ENCODE peak calls at places on chromosomes 2 and 18, in seven cellular contexts. One of them, this sample, is unnamed.

GRCh38 chr2:233728723-233729301 is at the start of gene UGT1A3:
- DNase-seq in brain microvascular endothelial cell: no peak
- DNase-seq in suprapubic skin: no peak
- DNase-seq in testis: no peak
- DNase-seq in heart right ventricle: no peak
- DNase-seq in stomach: no peak
- DNase-seq in fibroblast of lung: no peak
- DNase-seq in this sample: no peak

GRCh38 chr2:149664896-149665295 is 77.3 kb upstream of the MMADHC start:
- DNase-seq in suprapubic skin: no peak
- DNase-seq in fibroblast of lung: no peak
- DNase-seq in heart right ventricle: no peak
- DNase-seq in testis: no peak
- DNase-seq in brain microvascular endothelial cell: no peak
- DNase-seq in stomach: no peak
- DNase-seq in this sample: no peak

GRCh38 chr18:55488473-55488872 is 99.5 kb downstream of the TCF4 start:
- DNase-seq in fibroblast of lung: no peak
- DNase-seq in suprapubic skin: no peak
- DNase-seq in heart right ventricle: no peak
- DNase-seq in testis: no peak
- DNase-seq in brain microvascular endothelial cell: no peak
- DNase-seq in stomach: no peak
- DNase-seq in this sample: no peak

GRCh38 chr2:147173186-147173575 is 671.6 kb upstream of the ACVR2A start:
- DNase-seq in brain microvascular endothelial cell: no peak
- DNase-seq in testis: no peak
- DNase-seq in heart right ventricle: no peak
- DNase-seq in suprapubic skin: no peak
- DNase-seq in stomach: no peak
- DNase-seq in fibroblast of lung: peak; percentile 66
- DNase-seq in this sample: no peak

GRCh38 chr2:62306751-62307468 is 111.0 kb downstream of the B3GNT2 start:
- DNase-seq in brain microvascular endothelial cell: peak; percentile 34
- DNase-seq in testis: no peak
- DNase-seq in stomach: peak; percentile 40
- DNase-seq in heart right ventricle: no peak
- DNase-seq in suprapubic skin: peak; percentile 69
- DNase-seq in fibroblast of lung: peak; percentile 32
- DNase-seq in this sample: no peak

GRCh38 chr18:2515408-2515807 is 55.9 kb downstream of the METTL4 start:
- DNase-seq in brain microvascular endothelial cell: peak; percentile 78
- DNase-seq in fibroblast of lung: peak; percentile 96
- DNase-seq in heart right ventricle: no peak
- DNase-seq in testis: no peak
- DNase-seq in suprapubic skin: no peak
- DNase-seq in stomach: no peak
- DNase-seq in this sample: no peak

GRCh38 chr2:33366473-33366872 is 110.0 kb upstream of the RASGRP3 start:
- DNase-seq in suprapubic skin: no peak
- DNase-seq in heart right ventricle: peak; percentile 35
- DNase-seq in stomach: peak; percentile 38
- DNase-seq in testis: no peak
- DNase-seq in brain microvascular endothelial cell: no peak
- DNase-seq in fibroblast of lung: peak; percentile 93
- DNase-seq in this sample: no peak

GRCh38 chr18:58556333-58557012 is 72.4 kb downstream of the ALPK2 start:
- DNase-seq in testis: peak; percentile 67
- DNase-seq in heart right ventricle: peak; percentile 47
- DNase-seq in stomach: peak; percentile 53
- DNase-seq in suprapubic skin: no peak
- DNase-seq in brain microvascular endothelial cell: no peak
- DNase-seq in fibroblast of lung: peak; percentile 44
- DNase-seq in this sample: no peak

GRCh38 chr2:56587456-56587855 is 403.7 kb downstream of the CCDC85A start:
- DNase-seq in stomach: no peak
- DNase-seq in heart right ventricle: no peak
- DNase-seq in brain microvascular endothelial cell: no peak
- DNase-seq in testis: no peak
- DNase-seq in fibroblast of lung: peak; percentile 13
- DNase-seq in suprapubic skin: no peak
- DNase-seq in this sample: no peak

GRCh38 chr2:214104219-214104618 is 306.6 kb upstream of the VWC2L start:
- DNase-seq in brain microvascular endothelial cell: no peak
- DNase-seq in heart right ventricle: no peak
- DNase-seq in testis: no peak
- DNase-seq in fibroblast of lung: no peak
- DNase-seq in suprapubic skin: no peak
- DNase-seq in stomach: no peak
- DNase-seq in this sample: no peak

GRCh38 chr2:161219213-161219612 is 59.0 kb downstream of the TANK start:
- DNase-seq in suprapubic skin: no peak
- DNase-seq in stomach: no peak
- DNase-seq in testis: no peak
- DNase-seq in fibroblast of lung: no peak
- DNase-seq in heart right ventricle: no peak
- DNase-seq in brain microvascular endothelial cell: no peak
- DNase-seq in this sample: no peak

GRCh38 chr2:161223139-161223732 is 63.0 kb downstream of the TANK start:
- DNase-seq in suprapubic skin: no peak
- DNase-seq in heart right ventricle: no peak
- DNase-seq in testis: no peak
- DNase-seq in fibroblast of lung: peak; percentile 34
- DNase-seq in stomach: no peak
- DNase-seq in brain microvascular endothelial cell: no peak
- DNase-seq in this sample: no peak

DNA sequence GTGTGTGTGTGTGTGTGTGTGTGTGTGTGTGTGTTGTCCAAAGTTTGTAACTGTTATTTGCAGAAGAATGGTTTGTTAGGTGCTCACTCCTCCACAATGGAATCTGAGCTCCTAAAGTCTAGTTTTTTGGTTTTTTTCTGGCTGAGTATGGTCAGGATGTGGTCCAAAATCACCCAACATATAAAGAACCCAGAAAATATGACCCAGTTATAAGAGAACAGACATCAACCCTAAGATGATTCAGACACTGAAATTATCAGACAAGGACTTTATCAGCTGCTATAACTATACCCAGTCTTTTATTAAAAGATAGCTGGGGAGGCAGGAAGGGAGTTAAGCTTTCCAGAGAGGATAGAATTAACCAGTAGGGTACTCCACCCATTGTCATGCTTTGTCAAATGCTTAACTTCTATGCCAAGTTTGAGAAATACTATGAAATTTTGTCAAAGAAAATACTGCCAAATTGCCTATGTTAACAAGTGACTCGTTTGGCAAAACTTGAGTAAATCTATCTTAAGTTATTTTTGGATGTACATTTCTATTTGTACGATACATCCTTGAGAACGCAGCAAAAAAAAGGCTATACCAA is 57.5 kb downstream of the TANK start:
- DNase-seq in suprapubic skin: no peak
- DNase-seq in heart right ventricle: no peak
- DNase-seq in testis: no peak
- DNase-seq in stomach: no peak
- DNase-seq in brain microvascular endothelial cell: no peak
- DNase-seq in fibroblast of lung: no peak
- DNase-seq in this sample: no peak
- TF ChIP-seq CTCF in suprapubic skin: no peak
- TF ChIP-seq CTCF in heart right ventricle: no peak
- TF ChIP-seq CTCF in testis: no peak
- TF ChIP-seq CTCF in stomach: no peak
- TF ChIP-seq CTCF in brain microvascular endothelial cell: no peak
- TF ChIP-seq CTCF in fibroblast of lung: no peak
- TF ChIP-seq CTCF in this sample: no peak

GRCh38 chr2:152115952-152116351 is 17.1 kb upstream of the CACNB4 start:
- DNase-seq in fibroblast of lung: no peak
- DNase-seq in suprapubic skin: no peak
- DNase-seq in stomach: no peak
- DNase-seq in heart right ventricle: no peak
- DNase-seq in brain microvascular endothelial cell: no peak
- DNase-seq in testis: peak; percentile 37
- DNase-seq in this sample: no peak
- TF ChIP-seq CTCF in fibroblast of lung: peak; percentile 21
- TF ChIP-seq CTCF in suprapubic skin: no peak
- TF ChIP-seq CTCF in stomach: no peak
- TF ChIP-seq CTCF in heart right ventricle: peak; percentile 6
- TF ChIP-seq CTCF in brain microvascular endothelial cell: peak; percentile 26
- TF ChIP-seq CTCF in testis: peak; percentile 6
- TF ChIP-seq CTCF in this sample: no peak

GRCh38 chr2:71282493-71282892 is 49.1 kb upstream of the ZNF638 start:
- DNase-seq in testis: no peak
- DNase-seq in heart right ventricle: no peak
- DNase-seq in suprapubic skin: no peak
- DNase-seq in stomach: no peak
- DNase-seq in fibroblast of lung: no peak
- DNase-seq in brain microvascular endothelial cell: no peak
- DNase-seq in this sample: no peak
- TF ChIP-seq CTCF in testis: no peak
- TF ChIP-seq CTCF in heart right ventricle: no peak
- TF ChIP-seq CTCF in suprapubic skin: no peak
- TF ChIP-seq CTCF in stomach: no peak
- TF ChIP-seq CTCF in fibroblast of lung: no peak
- TF ChIP-seq CTCF in brain microvascular endothelial cell: peak; percentile 30
- TF ChIP-seq CTCF in this sample: no peak

GRCh38 chr18:25594351-25594750 is 242.4 kb upstream of the ZNF521 start:
- DNase-seq in suprapubic skin: no peak
- DNase-seq in stomach: no peak
- DNase-seq in fibroblast of lung: peak; percentile 75
- DNase-seq in heart right ventricle: no peak
- DNase-seq in brain microvascular endothelial cell: peak; percentile 51
- DNase-seq in testis: no peak
- DNase-seq in this sample: no peak

GRCh38 chr18:25590456-25590855 is 238.5 kb upstream of the ZNF521 start:
- DNase-seq in brain microvascular endothelial cell: no peak
- DNase-seq in testis: no peak
- DNase-seq in fibroblast of lung: no peak
- DNase-seq in suprapubic skin: no peak
- DNase-seq in stomach: no peak
- DNase-seq in heart right ventricle: no peak
- DNase-seq in this sample: no peak

GRCh38 chr18:25587545-25587944 is 235.6 kb upstream of the ZNF521 start:
- DNase-seq in brain microvascular endothelial cell: no peak
- DNase-seq in suprapubic skin: no peak
- DNase-seq in stomach: no peak
- DNase-seq in testis: no peak
- DNase-seq in heart right ventricle: no peak
- DNase-seq in fibroblast of lung: no peak
- DNase-seq in this sample: no peak

GRCh38 chr18:25595274-25595673 is 243.3 kb upstream of the ZNF521 start:
- DNase-seq in brain microvascular endothelial cell: no peak
- DNase-seq in suprapubic skin: no peak
- DNase-seq in stomach: no peak
- DNase-seq in fibroblast of lung: no peak
- DNase-seq in heart right ventricle: no peak
- DNase-seq in testis: no peak
- DNase-seq in this sample: no peak

GRCh38 chr18:25592804-25593360 is 240.9 kb upstream of the ZNF521 start:
- DNase-seq in fibroblast of lung: no peak
- DNase-seq in testis: no peak
- DNase-seq in stomach: no peak
- DNase-seq in heart right ventricle: no peak
- DNase-seq in suprapubic skin: no peak
- DNase-seq in brain microvascular endothelial cell: no peak
- DNase-seq in this sample: no peak
- TF ChIP-seq CTCF in fibroblast of lung: no peak
- TF ChIP-seq CTCF in testis: no peak
- TF ChIP-seq CTCF in stomach: no peak
- TF ChIP-seq CTCF in heart right ventricle: no peak
- TF ChIP-seq CTCF in suprapubic skin: no peak
- TF ChIP-seq CTCF in brain microvascular endothelial cell: peak; percentile 15
- TF ChIP-seq CTCF in this sample: peak; percentile 21

GRCh38 chr18:57052173-57052572 is 94.7 kb upstream of the BOD1L2 start:
- DNase-seq in testis: no peak
- DNase-seq in brain microvascular endothelial cell: no peak
- DNase-seq in fibroblast of lung: no peak
- DNase-seq in heart right ventricle: no peak
- DNase-seq in stomach: no peak
- DNase-seq in suprapubic skin: no peak
- DNase-seq in this sample: no peak
- TF ChIP-seq CTCF in testis: no peak
- TF ChIP-seq CTCF in brain microvascular endothelial cell: no peak
- TF ChIP-seq CTCF in fibroblast of lung: no peak
- TF ChIP-seq CTCF in heart right ventricle: no peak
- TF ChIP-seq CTCF in stomach: no peak
- TF ChIP-seq CTCF in suprapubic skin: no peak
- TF ChIP-seq CTCF in this sample: no peak

GRCh38 chr2:9574314-9574713 is 18.7 kb upstream of the ADAM17 start:
- DNase-seq in heart right ventricle: no peak
- DNase-seq in suprapubic skin: no peak
- DNase-seq in fibroblast of lung: peak; percentile 38
- DNase-seq in testis: no peak
- DNase-seq in stomach: no peak
- DNase-seq in brain microvascular endothelial cell: no peak
- DNase-seq in this sample: no peak

GRCh38 chr2:9565436-9566153 is 10.0 kb upstream of the ADAM17 start:
- DNase-seq in fibroblast of lung: peak; percentile 95
- DNase-seq in testis: peak; percentile 89
- DNase-seq in suprapubic skin: no peak
- DNase-seq in heart right ventricle: peak; percentile 44
- DNase-seq in stomach: peak; percentile 80
- DNase-seq in brain microvascular endothelial cell: peak; percentile 90
- DNase-seq in this sample: no peak

GRCh38 chr2:9573840-9574239 is 18.2 kb upstream of the ADAM17 start:
- DNase-seq in brain microvascular endothelial cell: no peak
- DNase-seq in suprapubic skin: no peak
- DNase-seq in fibroblast of lung: no peak
- DNase-seq in stomach: no peak
- DNase-seq in heart right ventricle: no peak
- DNase-seq in testis: no peak
- DNase-seq in this sample: no peak

GRCh38 chr2:9573013-9573708 is 17.5 kb upstream of the ADAM17 start:
- DNase-seq in stomach: no peak
- DNase-seq in heart right ventricle: no peak
- DNase-seq in suprapubic skin: no peak
- DNase-seq in brain microvascular endothelial cell: no peak
- DNase-seq in testis: no peak
- DNase-seq in fibroblast of lung: peak; percentile 39
- DNase-seq in this sample: no peak

GRCh38 chr2:9570182-9571060 is 14.8 kb upstream of the ADAM17 start:
- DNase-seq in brain microvascular endothelial cell: no peak
- DNase-seq in testis: no peak
- DNase-seq in heart right ventricle: no peak
- DNase-seq in stomach: no peak
- DNase-seq in suprapubic skin: no peak
- DNase-seq in fibroblast of lung: peak; percentile 44
- DNase-seq in this sample: no peak
- TF ChIP-seq CTCF in brain microvascular endothelial cell: peak; percentile 39
- TF ChIP-seq CTCF in testis: no peak
- TF ChIP-seq CTCF in heart right ventricle: no peak
- TF ChIP-seq CTCF in stomach: no peak
- TF ChIP-seq CTCF in suprapubic skin: no peak
- TF ChIP-seq CTCF in fibroblast of lung: no peak
- TF ChIP-seq CTCF in this sample: no peak

This sample was measured in type B pancreatic cell.